ENCODE peak calls at places on chromosomes 1 and 21, in seven cellular contexts. C is AG04450, Q is fibroblast of villous mesenchyme, I is fibroblast of pulmonary artery, L is IMR-90, F is stomach, U is A549. O is an unnamed sample.

GRCh38 chr1:72936151-72936740 is 653.9 kb upstream of the NEGR1 start:
- DNase-seq in Q (no peak), L (no peak), C (no peak), I (peak; percentile 6), F (no peak), U (no peak), O (no peak)

GRCh38 chr1:51567653-51568052 is 48.6 kb upstream of the EPS15 start:
- DNase-seq in C (peak; percentile 30), U (no peak), F (no peak), L (peak; percentile 89), I (peak; percentile 79), Q (peak; percentile 49), O (peak; percentile 93)

GRCh38 chr1:30905403-30905802 is 3.2 kb downstream of the SDC3 start:
- DNase-seq in U (no peak), L (no peak), Q (no peak), C (no peak), I (no peak), F (no peak), O (no peak)

GRCh38 chr1:234546890-234547788 is 62.8 kb downstream of the IRF2BP2 start:
- DNase-seq in C (no peak), I (no peak), F (no peak), L (peak; percentile 47), Q (peak; percentile 86), U (no peak), O (no peak)

GRCh38 chr1:193614817-193615216 is 428.4 kb upstream of the B3GALT2 start:
- DNase-seq in Q (peak; percentile 14), I (peak; percentile 70), U (peak; percentile 7), F (no peak), L (peak; percentile 79), C (peak; percentile 1), O (no peak)

GRCh38 chr1:203448521-203449061 is 27.0 kb upstream of the PRELP start:
- DNase-seq in L (no peak), I (no peak), Q (peak; percentile 27), U (no peak), F (no peak), C (no peak), O (no peak)

GRCh38 chr1:201530741-201531521 is 8.0 kb upstream of the NAV1 start:
- DNase-seq in I (peak; percentile 88), L (peak; percentile 83), F (peak; percentile 67), U (peak; percentile 89), C (no peak), Q (peak; percentile 86), O (peak; percentile 68)

GRCh38 chr21:41435728-41436127 is 9.7 kb downstream of the MX1 start:
- DNase-seq in Q (no peak), F (no peak), U (no peak), I (no peak), L (no peak), C (no peak), O (no peak)

DNA sequence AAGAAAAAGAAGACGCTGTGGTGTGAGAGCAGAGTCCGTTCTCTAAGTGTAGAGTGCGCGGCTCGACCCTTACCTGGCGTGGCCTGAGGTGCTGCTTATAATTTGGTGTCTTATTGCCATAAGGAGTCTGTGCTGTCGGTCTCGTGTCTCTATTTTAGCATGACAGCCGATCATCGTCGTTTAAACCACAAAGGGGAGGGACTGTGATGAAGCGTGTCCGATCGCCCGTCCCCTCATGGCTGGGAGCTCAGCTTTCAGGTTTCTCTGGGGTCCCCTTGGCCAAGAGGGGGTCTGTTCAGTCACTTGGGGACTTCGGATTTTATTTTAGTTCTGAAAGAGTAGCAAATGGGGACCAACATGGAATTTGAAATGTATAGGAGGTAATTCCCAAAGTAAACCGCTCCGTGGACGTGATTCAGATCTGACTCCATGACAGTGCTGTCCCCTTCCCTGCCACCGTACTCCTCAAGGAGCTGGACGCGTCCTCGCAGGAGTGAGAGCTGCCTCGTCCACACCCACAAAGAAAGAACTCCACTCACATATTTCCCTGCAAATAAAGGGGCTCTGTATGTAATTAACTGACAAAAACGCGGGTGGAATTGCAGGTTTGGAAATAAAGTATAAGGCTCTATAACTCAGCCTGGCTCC is 183.5 kb downstream of the ETS2 start:
- DNase-seq in Q (no peak), C (no peak), I (no peak), U (no peak), F (no peak), L (no peak), O (no peak)
- H3K4me3 ChIP-seq in Q (no peak overlapping the region), C (no peak overlapping the region), I (no peak overlapping the region), U (no peak overlapping the region), F (no peak overlapping the region), L (no peak overlapping the region), O (no peak overlapping the region)

GRCh38 chr1:200033511-200034261 is 6.2 kb downstream of the NR5A2 start:
- DNase-seq in I (no peak), C (no peak), F (no peak), Q (peak; percentile 18), L (no peak), U (no peak), O (no peak)
- TF ChIP-seq CTCF in I (peak; percentile 26), C (peak; percentile 2), F (no peak), Q (no peak), L (no peak), U (no peak), O (no peak)

GRCh38 chr21:16424331-16424749 is 694.6 kb downstream of the USP25 start:
- DNase-seq in L (no peak), I (peak; percentile 66), F (no peak), Q (peak; percentile 25), C (no peak), U (no peak), O (peak; percentile 12)

GRCh38 chr21:16425297-16425696 is 695.5 kb downstream of the USP25 start:
- DNase-seq in Q (no peak), F (no peak), L (no peak), C (no peak), U (no peak), I (no peak), O (no peak)

GRCh38 chr21:16420086-16420724 is 690.4 kb downstream of the USP25 start:
- DNase-seq in F (peak; percentile 42), L (peak; percentile 18), C (no peak), U (no peak), I (peak; percentile 80), Q (peak; percentile 59), O (peak; percentile 66)

GRCh38 chr21:16423921-16424320 is 694.1 kb downstream of the USP25 start:
- DNase-seq in I (no peak), C (no peak), U (no peak), F (no peak), L (no peak), Q (no peak), O (no peak)

DNA sequence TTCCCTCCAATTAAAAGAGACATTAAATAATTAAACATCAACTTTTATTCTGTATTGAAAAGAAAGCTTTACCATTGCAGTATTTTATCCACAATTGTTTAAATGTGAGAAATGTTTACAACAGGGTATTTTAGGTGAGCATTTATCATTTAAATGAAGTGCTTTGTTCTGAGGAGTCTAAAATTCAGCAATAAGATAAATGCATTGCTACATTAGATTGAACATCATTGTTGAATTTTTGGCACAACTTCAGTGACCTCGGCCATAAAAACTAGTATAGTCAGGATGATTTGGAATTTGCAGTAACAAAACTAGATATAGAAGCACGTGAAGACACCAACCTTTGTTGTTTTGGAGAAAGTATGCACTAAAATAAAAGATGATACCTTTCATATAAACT is 692.9 kb downstream of the USP25 start:
- DNase-seq in U (no peak), Q (no peak), F (no peak), C (no peak), L (no peak), I (peak; percentile 49), O (no peak)
- H3K4me3 ChIP-seq in U (no peak overlapping the region), Q (no peak overlapping the region), F (no peak overlapping the region), C (no peak overlapping the region), L (no peak overlapping the region), I (peak overlapping the region; percentile 69), O (peak overlapping the region; percentile 55)

DNA sequence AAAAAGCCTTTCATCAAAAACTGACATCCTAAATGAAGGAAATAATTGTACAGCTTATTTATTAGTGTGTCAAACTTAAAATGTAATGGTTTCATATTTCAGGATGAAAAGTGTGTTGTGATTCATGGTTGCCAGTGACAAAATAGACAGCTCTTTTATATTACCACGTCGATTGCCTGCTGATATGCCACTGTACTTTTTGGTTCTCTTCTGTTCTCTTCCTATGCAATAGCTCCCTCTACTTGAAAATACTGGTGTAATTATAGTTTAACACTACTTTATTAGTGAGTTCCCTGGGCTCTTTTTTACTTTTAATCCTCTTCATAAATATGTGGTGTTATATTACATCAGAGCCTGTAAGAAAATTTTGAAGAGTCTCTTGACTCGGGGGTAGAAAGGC is 111.3 kb downstream of the PATJ start:
- DNase-seq in U (no peak), I (peak; percentile 55), Q (peak; percentile 16), L (peak; percentile 22), F (no peak), C (no peak), O (peak; percentile 6)
- TF ChIP-seq CTCF in U (peak; percentile 8), I (peak; percentile 43), Q (peak; percentile 26), L (peak; percentile 53), F (no peak), C (peak; percentile 45), O (peak; percentile 26)

GRCh38 chr1:9477535-9477934 is 61.7 kb upstream of the SLC25A33 start:
- DNase-seq in Q (no peak), U (no peak), L (no peak), C (no peak), F (no peak), I (no peak), O (no peak)
- H3K4me3 ChIP-seq in Q (no peak overlapping the region), U (no peak overlapping the region), L (no peak overlapping the region), C (no peak overlapping the region), F (no peak overlapping the region), I (no peak overlapping the region), O (no peak overlapping the region)

GRCh38 chr1:230066466-230067404 is at the start of gene GALNT2:
- DNase-seq in I (peak; percentile 82), C (peak; percentile 38), Q (peak; percentile 85), L (peak; percentile 79), U (peak; percentile 95), F (peak; percentile 91), O (peak; percentile 34)

GRCh38 chr1:230067441-230067870 is 418 bp downstream of the GALNT2 start:
- DNase-seq in F (no peak), U (peak; percentile 41), Q (peak; percentile 66), I (peak; percentile 53), L (no peak), C (no peak), O (no peak)

GRCh38 chr1:230068952-230069684 is 2.1 kb downstream of the GALNT2 start:
- DNase-seq in I (no peak), Q (peak; percentile 44), F (peak; percentile 43), U (no peak), C (no peak), L (no peak), O (no peak)

GRCh38 chr1:230069813-230070212 is 2.8 kb downstream of the GALNT2 start:
- DNase-seq in Q (no peak), I (no peak), L (no peak), C (no peak), F (no peak), U (no peak), O (no peak)

GRCh38 chr1:230067871-230068814 is 1.1 kb downstream of the GALNT2 start:
- DNase-seq in F (peak; percentile 31), L (no peak), U (peak; percentile 43), Q (peak; percentile 31), C (no peak), I (no peak), O (no peak)
- TF ChIP-seq CTCF in F (no peak), L (no peak), U (no peak), Q (no peak), C (peak; percentile 20), I (no peak), O (peak; percentile 20)

O was measured in astrocyte of the cerebellum.